ENCODE peak calls at places on chromosomes 5 and 9, in four cellular contexts. I, P, Z and E are unnamed samples.

GRCh38 chr5:113050606-113051391 is 74.2 kb downstream of the DCP2 start:
- DNase-seq in I (peak), P (no peak), Z (peak), E (peak)

GRCh38 chr9:35661756-35662350 is 3.1 kb downstream of the ARHGEF39 start:
- DNase-seq in I (no peak), P (no peak), Z (no peak), E (no peak)

GRCh38 chr9:19127881-19128719 is 808 bp upstream of the PLIN2 start:
- DNase-seq in I (peak), P (no peak), Z (peak), E (no peak)

GRCh38 chr9:80867731-80868130 is 821.6 kb downstream of the TLE1 start:
- DNase-seq in I (peak), P (no peak), Z (no peak), E (peak)

GRCh38 chr9:93022721-93023520 is 35.6 kb upstream of the SUSD3 start:
- DNase-seq in I (no peak), P (no peak), Z (no peak), E (no peak)

GRCh38 chr5:129377504-129377903 is 82.6 kb upstream of the ADAMTS19 start:
- DNase-seq in I (no peak), P (no peak), Z (no peak), E (no peak)

GRCh38 chr9:120177121-120177520 is 402.8 kb downstream of the CDK5RAP2 start:
- DNase-seq in I (no peak), P (no peak), Z (no peak), E (no peak)

GRCh38 chr9:21796768-21797167 is 5.7 kb upstream of the MTAP start:
- DNase-seq in I (no peak), P (no peak), Z (peak), E (peak)

GRCh38 chr5:124824637-124825158 is 78.3 kb upstream of the ZNF608 start:
- DNase-seq in I (peak), P (no peak), Z (peak), E (peak)

GRCh38 chr9:4674783-4675182 is 4.6 kb upstream of the CDC37L1 start:
- DNase-seq in I (peak), P (no peak), Z (peak), E (peak)

GRCh38 chr5:81739283-81739682 is 11.6 kb downstream of the SSBP2 start:
- DNase-seq in I (no peak), P (no peak), Z (no peak), E (no peak)

GRCh38 chr5:95973793-95974325 is 12.2 kb upstream of the ELL2 start:
- DNase-seq in I (peak), P (no peak), Z (peak), E (peak)

GRCh38 chr5:176980818-176981217 is 25.8 kb downstream of the UIMC1 start:
- DNase-seq in I (peak), P (no peak), Z (no peak), E (no peak)

GRCh38 chr5:162289489-162289888 is 221.9 kb downstream of the GABRG2 start:
- DNase-seq in I (no peak), P (no peak), Z (no peak), E (no peak)

GRCh38 chr5:168531191-168531590 is 2.1 kb downstream of the FBLL1 start:
- DNase-seq in I (no peak), P (no peak), Z (no peak), E (no peak)

GRCh38 chr9:136122425-136123383 is 4.0 kb upstream of the TMEM250 start:
- DNase-seq in I (peak), P (no peak), Z (peak), E (peak)

GRCh38 chr5:120923026-120923425 is 458.9 kb downstream of the PRR16 start:
- DNase-seq in I (no peak), P (no peak), Z (no peak), E (no peak)

GRCh38 chr5:109852371-109853160 is 162.8 kb downstream of the MAN2A1 start:
- DNase-seq in I (peak), P (no peak), Z (peak), E (no peak)

DNA sequence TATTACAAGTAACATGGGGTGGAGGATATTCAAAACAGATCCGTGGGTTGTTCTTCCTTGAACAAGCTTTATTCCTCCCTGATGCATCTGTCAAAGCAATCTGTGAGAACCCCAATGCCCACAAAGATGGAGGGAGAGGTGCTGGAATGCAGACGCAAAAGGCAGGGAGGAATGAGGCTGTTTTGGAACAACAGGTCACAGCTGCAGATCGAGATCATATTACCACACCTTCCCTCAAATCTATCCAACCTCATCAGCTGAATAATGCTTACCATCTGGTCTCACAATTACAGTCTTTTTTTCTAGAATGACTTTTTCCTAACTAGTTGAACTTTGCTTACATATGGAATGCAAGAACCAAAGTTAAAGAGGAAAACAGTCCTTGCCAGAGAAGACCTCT is 158.1 kb downstream of the LPAR1 start:
- DNase-seq in I (peak), P (no peak), Z (peak), E (peak)
- TF ChIP-seq CTCF in I (no peak), P (no peak), Z (no peak), E (no peak)

GRCh38 chr5:80161165-80161564 is 94.7 kb downstream of the SERINC5 start:
- DNase-seq in I (no peak), P (no peak), Z (no peak), E (no peak)
- TF ChIP-seq CTCF in I (no peak), P (no peak), Z (no peak), E (no peak)

DNA sequence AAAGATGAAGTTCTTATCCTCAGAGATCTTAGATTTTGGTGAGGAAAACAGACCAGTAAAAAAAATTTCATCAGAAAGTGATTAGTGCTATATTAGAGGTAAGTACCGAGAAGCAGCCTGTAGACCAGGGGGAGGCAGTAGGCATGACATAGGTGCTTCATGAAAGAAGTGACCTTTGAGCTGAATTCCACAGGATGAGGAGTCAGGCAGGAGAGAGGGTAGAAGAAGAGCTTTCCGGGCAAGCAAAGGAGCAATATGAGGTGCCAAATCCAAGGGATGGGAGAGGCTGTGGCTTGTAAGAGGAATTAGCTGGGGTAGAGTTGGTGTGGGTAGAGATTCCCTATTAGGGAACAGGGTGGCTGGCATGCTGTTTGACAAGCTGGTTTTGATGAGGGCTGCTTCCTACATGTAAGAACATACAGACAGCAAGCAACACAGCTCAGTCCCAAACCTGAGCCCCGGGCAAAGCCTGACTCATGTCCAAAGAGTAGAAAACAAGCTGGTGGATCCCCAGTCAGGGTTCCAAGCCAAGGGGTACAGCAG is 48.4 kb upstream of the PWWP2A start:
- DNase-seq in I (no peak), P (no peak), Z (no peak), E (no peak)
- TF ChIP-seq CTCF in I (no peak), P (no peak), Z (no peak), E (no peak)

DNA sequence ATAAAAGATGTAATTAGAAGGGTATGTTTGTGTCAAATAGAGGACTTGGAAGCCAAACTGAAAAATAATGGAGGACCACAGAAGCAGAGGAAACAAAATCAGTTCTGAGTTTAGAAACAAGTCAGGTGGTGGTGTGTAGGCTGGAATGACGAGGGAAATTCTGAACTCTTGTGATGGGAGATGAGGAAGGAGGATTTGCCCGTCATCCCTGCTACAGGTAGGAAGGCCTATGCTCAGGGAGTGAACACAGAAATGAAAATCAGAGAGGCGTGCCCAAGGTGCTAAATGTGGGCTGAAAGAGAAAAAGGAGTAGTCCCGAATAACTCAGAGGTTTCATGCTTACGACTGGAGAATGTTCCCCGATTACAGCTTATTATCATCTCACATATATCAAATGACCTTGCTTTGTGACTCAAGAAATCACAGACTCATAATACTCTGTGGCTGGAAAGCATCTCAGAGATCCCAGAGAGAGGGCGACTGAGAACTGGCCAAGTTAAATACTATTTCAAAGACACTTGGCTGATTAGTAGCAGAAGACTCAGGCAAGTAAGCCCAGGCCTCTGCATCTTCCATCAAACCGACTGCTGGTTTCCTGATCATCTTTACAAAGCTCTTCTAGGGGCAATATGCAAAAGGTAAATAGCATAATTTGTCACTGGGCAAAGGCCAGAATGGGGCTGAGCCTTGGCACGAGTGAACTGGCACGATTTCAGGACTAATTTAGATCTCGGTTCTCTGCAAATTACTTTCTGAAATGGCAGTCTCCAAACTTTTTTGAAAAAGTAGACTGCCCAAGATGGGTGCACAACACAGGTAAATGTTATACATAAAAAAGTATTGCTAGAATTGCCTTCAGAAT is 125.9 kb downstream of the SUSD1 start:
- DNase-seq in I (peak), P (no peak), Z (peak), E (peak)
- TF ChIP-seq CTCF in I (no peak), P (no peak), Z (no peak), E (no peak)

DNA sequence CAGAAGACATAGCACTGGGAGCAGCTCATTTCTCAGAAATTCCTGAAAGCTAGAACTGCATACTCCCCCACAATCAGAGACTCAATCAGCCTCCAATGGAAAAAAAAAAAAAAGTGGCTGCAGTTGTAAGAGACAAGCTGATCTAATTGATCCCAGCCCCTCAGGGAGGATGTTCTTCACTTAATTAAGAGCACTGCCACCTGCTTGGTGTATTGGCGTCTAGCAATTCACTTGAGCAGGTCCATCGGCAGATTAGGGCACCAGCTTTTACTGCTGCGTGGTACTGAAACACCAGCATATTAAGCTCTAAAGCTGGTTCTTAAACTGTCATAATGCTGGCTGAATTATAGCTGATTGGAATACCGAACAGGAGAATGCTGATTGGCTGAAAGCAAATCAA is 1890.1 kb upstream of the WWC1 start:
- DNase-seq in I (no peak), P (no peak), Z (no peak), E (no peak)
- TF ChIP-seq CTCF in I (no peak), P (no peak), Z (no peak), E (no peak)

GRCh38 chr5:140443-140829 is 48.5 kb downstream of the PLEKHG4B start:
- DNase-seq in I (no peak), P (no peak), Z (no peak), E (no peak)

GRCh38 chr5:139579-140442 is 47.8 kb downstream of the PLEKHG4B start:
- DNase-seq in I (no peak), P (no peak), Z (no peak), E (no peak)

GRCh38 chr5:138936-139335 is 47.0 kb downstream of the PLEKHG4B start:
- DNase-seq in I (no peak), P (no peak), Z (no peak), E (no peak)

GRCh38 chr5:137741-138140 is 45.8 kb downstream of the PLEKHG4B start:
- DNase-seq in I (no peak), P (no peak), Z (no peak), E (no peak)

DNA sequence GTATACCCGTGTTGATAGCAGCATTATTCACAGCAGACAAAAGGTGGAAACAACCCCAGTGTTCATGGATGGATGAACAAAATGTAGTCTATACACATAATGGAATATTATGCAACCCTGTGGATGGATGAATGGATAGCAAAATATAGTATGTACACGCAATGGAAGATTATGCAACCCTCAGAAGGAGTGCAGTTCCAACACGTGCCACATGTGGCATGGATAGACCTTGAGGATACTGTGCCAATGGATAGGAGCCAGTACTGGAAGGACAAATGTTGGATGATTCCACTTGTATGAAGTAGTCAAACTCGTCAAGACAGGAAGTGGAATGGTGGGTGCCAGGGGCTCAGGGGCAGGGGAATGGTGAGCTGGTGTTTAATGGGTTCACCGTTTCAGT is 44.9 kb downstream of the PLEKHG4B start:
- DNase-seq in I (no peak), P (no peak), Z (no peak), E (no peak)
- TF ChIP-seq CTCF in I (no peak), P (no peak), Z (no peak), E (no peak)

GRCh38 chr9:91059713-91060112 is 258.1 kb downstream of the SYK start:
- DNase-seq in I (peak), P (peak), Z (no peak), E (no peak)
- TF ChIP-seq CTCF in I (no peak), P (no peak), Z (no peak), E (no peak)